ENCODE peak calls at places on chromosomes 2 and 18, in five cellular contexts. F is mammary epithelial cell, C is psoas muscle, P is left ventricle myocardium inferior, S is spleen. M is an unnamed sample.
A peak's percentile ranks its signal among the peaks of the same experiment; 100 is the strongest.

GRCh38 chr18:23049698-23050373 is 85.4 kb upstream of the CABLES1 start:
- DNase-seq in F (no peak), C (no peak), P (no peak), S (no peak), M (no peak)

GRCh38 chr2:237590272-237591020 is at the start of gene RAB17:
- DNase-seq in F (peak; percentile 71), C (no peak), P (no peak), S (peak; percentile 49), M (no peak)

GRCh38 chr2:225025917-225026571 is 16.2 kb downstream of the DOCK10 start:
- DNase-seq in F (peak; percentile 71), C (no peak), P (no peak), S (no peak), M (no peak)

GRCh38 chr2:241853651-241854341 is 4.9 kb downstream of the PDCD1 start:
- DNase-seq in F (no peak), C (peak; percentile 18), P (peak; percentile 39), S (peak; percentile 70), M (peak; percentile 63)

GRCh38 chr2:222404126-222404891 is 20.0 kb upstream of the SGPP2 start:
- DNase-seq in F (no peak), C (no peak), P (peak; percentile 14), S (no peak), M (no peak)

GRCh38 chr2:48471048-48471474 is 58.9 kb upstream of the STON1 start:
- DNase-seq in F (peak; percentile 53), C (no peak), P (no peak), S (no peak), M (no peak)

GRCh38 chr2:44104855-44105271 is 63.8 kb upstream of the PPM1B start:
- DNase-seq in F (no peak), C (no peak), P (no peak), S (no peak), M (no peak)

GRCh38 chr2:224691563-224691962 is 24.6 kb downstream of the CCDC195 start:
- DNase-seq in F (no peak), C (no peak), P (no peak), S (no peak), M (no peak)

GRCh38 chr2:134912406-134912805 is 6.2 kb upstream of the CCNT2 start:
- DNase-seq in F (peak; percentile 88), C (no peak), P (no peak), S (no peak), M (no peak)

GRCh38 chr2:205680903-205681302 is 1.4 kb upstream of the NRP2 start:
- DNase-seq in F (no peak), C (no peak), P (no peak), S (no peak), M (no peak)

GRCh38 chr2:37583867-37584266 is 87.6 kb downstream of the CDC42EP3 start:
- DNase-seq in F (peak; percentile 36), C (no peak), P (no peak), S (no peak), M (no peak)

GRCh38 chr2:115165529-115166109 is 723.2 kb downstream of the DPP10 start:
- DNase-seq in F (peak; percentile 19), C (no peak), P (no peak), S (no peak), M (no peak)
- TF ChIP-seq CTCF in F (peak; percentile 40), C (no peak), P (peak; percentile 54), S (no peak), M (no peak)

GRCh38 chr2:102872388-102872787 is 110.6 kb downstream of the TMEM182 start:
- DNase-seq in F (no peak), C (no peak), P (no peak), S (no peak), M (no peak)
- TF ChIP-seq CTCF in F (no peak), C (peak; percentile 12), P (peak; percentile 53), S (no peak), M (no peak)

GRCh38 chr2:217943379-217944321 is 59.1 kb downstream of the TNS1 start:
- DNase-seq in F (no peak), C (peak; percentile 80), P (peak; percentile 88), S (peak; percentile 89), M (peak; percentile 95)
- TF ChIP-seq CTCF in F (no peak), C (peak; percentile 20), P (peak; percentile 53), S (no peak), M (peak; percentile 13)

GRCh38 chr2:11534078-11534745 is 367 bp downstream of the GREB1 start:
- DNase-seq in F (no peak), C (no peak), P (no peak), S (no peak), M (no peak)

GRCh38 chr2:11533278-11534077 is at the start of gene GREB1:
- DNase-seq in F (peak; percentile 71), C (no peak), P (no peak), S (no peak), M (no peak)

GRCh38 chr2:11532434-11533055 is 1.3 kb upstream of the GREB1 start:
- DNase-seq in F (peak; percentile 80), C (no peak), P (no peak), S (no peak), M (no peak)

GRCh38 chr2:11535899-11536344 is 2.1 kb downstream of the GREB1 start:
- DNase-seq in F (no peak), C (no peak), P (no peak), S (no peak), M (no peak)

DNA sequence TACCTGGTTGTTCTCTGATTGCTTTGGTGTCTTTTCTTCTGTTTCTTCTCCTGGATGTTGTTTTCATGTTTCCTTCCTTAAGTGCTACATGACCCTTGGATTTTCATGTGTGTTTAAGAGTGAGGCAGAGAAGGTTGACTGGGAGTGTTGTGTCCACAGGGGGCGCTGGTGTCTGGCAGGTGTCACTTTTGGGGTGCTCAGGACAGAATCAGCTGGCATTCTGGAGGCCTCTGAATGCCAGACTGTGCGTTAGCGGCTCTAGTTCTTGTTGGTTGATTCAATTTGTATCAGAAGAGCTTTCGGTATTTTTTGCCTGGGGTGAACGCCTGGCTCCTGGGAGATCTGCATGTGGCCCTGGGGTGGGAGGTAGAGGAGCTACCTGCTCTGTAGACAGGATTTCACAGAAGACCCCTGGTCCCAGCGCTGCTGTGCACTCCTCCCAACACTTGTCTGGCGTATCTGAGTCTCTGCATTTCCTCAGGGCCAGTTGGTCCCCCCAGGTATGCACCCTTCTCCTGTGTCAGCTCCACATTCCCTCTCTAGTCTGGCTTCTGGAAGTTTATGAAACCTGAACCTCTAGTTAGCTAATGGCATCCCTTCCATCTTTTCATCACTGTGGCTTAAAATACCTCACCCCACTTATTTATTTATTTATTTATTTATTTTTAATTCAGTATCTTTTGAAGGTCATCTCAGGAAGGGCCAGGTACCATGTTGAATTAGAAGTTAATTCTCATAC is 1.1 kb downstream of the GREB1 start:
- DNase-seq in F (no peak), C (no peak), P (no peak), S (no peak), M (no peak)
- TF ChIP-seq CTCF in F (peak; percentile 21), C (peak; percentile 26), P (no peak), S (no peak), M (no peak)

GRCh38 chr2:30981101-30981500 is 157.1 kb downstream of the GALNT14 start:
- DNase-seq in F (no peak), C (no peak), P (no peak), S (no peak), M (no peak)
- TF ChIP-seq CTCF in F (no peak), C (no peak), P (no peak), S (no peak), M (no peak)

DNA sequence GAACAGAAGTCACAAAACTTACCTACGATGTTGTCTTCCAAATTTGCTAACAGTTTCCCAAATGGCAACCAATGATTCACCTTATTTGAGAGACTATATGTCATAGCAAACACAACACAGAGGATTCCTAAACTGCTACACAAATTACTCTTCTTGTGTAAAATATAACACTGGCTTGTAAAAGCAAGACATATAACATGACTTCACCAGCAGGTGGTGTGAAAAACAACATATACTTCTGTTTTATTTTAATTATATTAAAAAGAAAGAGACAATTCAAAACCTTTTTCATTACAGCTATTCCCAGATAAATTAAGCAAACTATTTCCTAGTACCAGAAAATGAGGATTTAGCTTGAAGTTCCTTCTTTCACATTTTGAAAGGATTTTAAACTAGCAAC is 62.2 kb downstream of the SCN3A start:
- DNase-seq in F (no peak), C (no peak), P (no peak), S (no peak), M (no peak)
- TF ChIP-seq CTCF in F (peak; percentile 16), C (no peak), P (peak; percentile 13), S (no peak), M (no peak)

M was measured in tibial artery.